ENCODE peak calls at places on chromosomes 1 and 21, in eight cellular contexts. Y is kidney; G is PC-9; R is Panc1; J is transverse colon; B is naive thymus-derived CD4-positive, alpha-beta T cell; H is esophagus muscularis mucosa; Q is cardiac muscle cell. C is an unnamed sample. For H3K4me1, the result is how much of the 10 kb centered on the place peaks cover.

GRCh38 chr1:186008920-186009737 is 274.9 kb downstream of the HMCN1 start:
- DNase-seq in Y (no peak), G (no peak), R (no peak), J (no peak), B (no peak), H (no peak), Q (no peak), C (no peak)

GRCh38 chr1:204980870-204981405 is 62.1 kb upstream of the CNTN2 start:
- DNase-seq in Y (no peak), G (no peak), R (no peak), J (no peak), B (no peak), H (no peak), Q (no peak), C (no peak)

GRCh38 chr1:192445849-192446489 is 129.2 kb downstream of the RGS21 start:
- DNase-seq in Y (no peak), G (peak), R (peak), J (peak), B (peak), H (no peak), Q (peak), C (no peak)

GRCh38 chr1:246271516-246271915 is 235.6 kb downstream of the SMYD3 start:
- DNase-seq in Y (no peak), G (no peak), R (no peak), J (no peak), B (no peak), H (no peak), Q (no peak), C (no peak)

GRCh38 chr1:39802496-39803260 is 14.0 kb upstream of the BMP8B start:
- DNase-seq in Y (peak), G (no peak), R (no peak), J (no peak), B (no peak), H (no peak), Q (no peak), C (no peak)

GRCh38 chr1:150610576-150610975 is 18.8 kb downstream of the ENSA start:
- DNase-seq in Y (no peak), G (no peak), R (no peak), J (no peak), B (no peak), H (no peak), Q (no peak), C (no peak)

GRCh38 chr1:15056515-15057285 is 96.8 kb upstream of the TMEM51 start:
- DNase-seq in Y (no peak), G (no peak), R (no peak), J (no peak), B (no peak), H (no peak), Q (no peak), C (no peak)

GRCh38 chr1:163381487-163382184 is 59.9 kb downstream of the NUF2 start:
- DNase-seq in Y (no peak), G (no peak), R (no peak), J (no peak), B (no peak), H (no peak), Q (no peak), C (no peak)

GRCh38 chr21:41743321-41744027 is 23.4 kb downstream of the RIPK4 start:
- DNase-seq in Y (peak), G (no peak), R (no peak), J (peak), B (no peak), H (no peak), Q (no peak), C (no peak)

GRCh38 chr1:66552829-66553228 is 18.9 kb downstream of the SGIP1 start:
- DNase-seq in Y (peak), G (no peak), R (no peak), J (no peak), B (no peak), H (no peak), Q (no peak), C (no peak)

GRCh38 chr1:27669876-27670275 is 2.1 kb downstream of the IFI6 start:
- DNase-seq in Y (no peak), G (no peak), R (no peak), J (peak), B (no peak), H (no peak), Q (no peak), C (no peak)

DNA sequence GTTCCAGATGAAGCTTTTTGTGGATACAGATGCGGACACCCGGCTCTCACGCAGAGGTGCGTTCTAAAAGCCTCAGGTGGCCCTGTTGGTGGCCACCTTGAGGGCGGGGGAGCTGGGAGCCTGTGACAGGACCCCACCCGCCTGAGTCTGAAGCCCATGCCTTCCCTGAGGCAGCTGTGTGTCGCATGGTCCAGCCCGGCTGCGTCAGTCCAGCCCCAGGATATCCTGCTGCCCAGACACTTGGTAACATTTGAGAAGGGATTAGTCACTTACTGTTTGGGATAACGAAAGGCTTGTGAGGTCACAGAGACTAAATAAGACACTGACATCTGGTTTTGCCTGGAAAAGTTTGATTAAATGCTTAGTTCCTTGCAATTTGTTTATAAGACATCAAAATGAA is 68.9 kb downstream of the UCK2 start:
- DNase-seq in Y (peak), G (no peak), R (no peak), J (no peak), B (no peak), H (no peak), Q (no peak), C (peak)
- H3K4me1 ChIP-seq in Y (under half), G (under half), R (under half), J (under half), B (under half), H (under half), Q (under half), C (under half)

DNA sequence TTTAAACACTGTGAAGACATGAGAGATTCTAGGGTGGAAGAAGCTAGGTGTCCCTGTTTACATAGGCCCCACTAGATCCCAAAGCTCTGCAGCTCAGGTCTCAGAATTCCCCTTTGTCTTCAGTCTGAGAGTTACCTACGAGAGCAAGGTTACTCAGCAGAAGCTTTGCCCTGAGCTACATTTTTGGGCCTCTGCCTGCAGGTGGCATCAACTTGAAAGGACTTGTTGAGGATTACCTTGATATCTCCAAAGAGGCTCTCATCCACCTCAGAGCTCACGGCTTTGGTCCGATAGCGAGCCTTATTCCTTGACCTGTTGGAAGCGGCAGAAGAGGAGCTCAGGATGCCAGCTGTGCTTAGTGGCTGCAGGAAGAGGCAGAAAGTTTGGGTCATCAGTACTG is 7.0 kb downstream of the CFAP45 start:
- DNase-seq in Y (no peak), G (no peak), R (no peak), J (no peak), B (no peak), H (no peak), Q (no peak), C (no peak)
- H3K4me1 ChIP-seq in Y (under half), G (under half), R (under half), J (under half), B (under half), H (under half), Q (under half), C (under half)

GRCh38 chr1:17099941-17100340 is 19.3 kb downstream of the PADI2 start:
- DNase-seq in Y (no peak), G (no peak), R (no peak), J (no peak), B (no peak), H (no peak), Q (no peak), C (no peak)
- H3K4me1 ChIP-seq in Y (under half), G (under half), R (under half), J (under half), B (under half), H (under half), Q (under half), C (under half)

DNA sequence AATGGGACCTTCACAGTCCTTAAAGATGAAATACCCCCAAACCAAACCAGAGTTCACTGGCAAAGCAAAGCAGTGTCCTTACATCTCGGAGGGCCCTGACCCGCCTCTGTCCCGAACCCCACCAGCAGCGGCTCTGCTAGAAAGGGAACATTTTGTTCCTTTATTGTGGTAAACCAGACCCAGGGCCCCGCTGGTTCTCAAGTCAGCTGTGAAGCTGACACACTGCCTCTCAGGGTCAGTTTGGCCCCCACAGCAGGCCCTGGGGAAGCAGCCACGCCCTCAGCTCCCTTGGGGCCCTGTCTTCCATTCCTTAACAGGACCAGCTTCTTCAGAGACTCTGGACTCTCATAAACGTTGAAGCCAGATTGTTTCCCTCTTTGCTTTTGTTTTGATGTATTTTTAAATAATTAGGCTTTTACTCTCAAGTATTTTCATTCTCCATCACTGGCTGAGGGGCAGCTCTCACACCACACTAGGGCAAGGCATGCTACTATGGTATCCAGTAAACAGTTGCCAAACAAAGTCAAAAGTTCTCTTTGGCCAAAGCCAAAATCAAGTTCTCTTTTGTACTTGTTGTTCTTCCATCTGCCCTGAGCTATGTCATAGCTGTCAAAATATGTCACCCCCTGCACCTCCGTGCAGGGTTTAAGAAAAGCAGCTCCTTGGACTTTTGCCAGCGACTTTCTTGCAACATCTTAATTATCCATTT is 61.1 kb upstream of the ANGPTL1 start:
- DNase-seq in Y (peak), G (no peak), R (no peak), J (peak), B (no peak), H (peak), Q (no peak), C (no peak)
- H3K4me1 ChIP-seq in Y (under half), G (under half), R (under half), J (under half), B (under half), H (half or more), Q (under half), C (under half)

GRCh38 chr1:92483442-92484170 is 3.1 kb downstream of the GFI1 start:
- DNase-seq in Y (peak), G (peak), R (no peak), J (peak), B (peak), H (no peak), Q (peak), C (no peak)
- H3K4me1 ChIP-seq in Y (under half), G (under half), R (under half), J (under half), B (under half), H (half or more), Q (under half), C (under half)

DNA sequence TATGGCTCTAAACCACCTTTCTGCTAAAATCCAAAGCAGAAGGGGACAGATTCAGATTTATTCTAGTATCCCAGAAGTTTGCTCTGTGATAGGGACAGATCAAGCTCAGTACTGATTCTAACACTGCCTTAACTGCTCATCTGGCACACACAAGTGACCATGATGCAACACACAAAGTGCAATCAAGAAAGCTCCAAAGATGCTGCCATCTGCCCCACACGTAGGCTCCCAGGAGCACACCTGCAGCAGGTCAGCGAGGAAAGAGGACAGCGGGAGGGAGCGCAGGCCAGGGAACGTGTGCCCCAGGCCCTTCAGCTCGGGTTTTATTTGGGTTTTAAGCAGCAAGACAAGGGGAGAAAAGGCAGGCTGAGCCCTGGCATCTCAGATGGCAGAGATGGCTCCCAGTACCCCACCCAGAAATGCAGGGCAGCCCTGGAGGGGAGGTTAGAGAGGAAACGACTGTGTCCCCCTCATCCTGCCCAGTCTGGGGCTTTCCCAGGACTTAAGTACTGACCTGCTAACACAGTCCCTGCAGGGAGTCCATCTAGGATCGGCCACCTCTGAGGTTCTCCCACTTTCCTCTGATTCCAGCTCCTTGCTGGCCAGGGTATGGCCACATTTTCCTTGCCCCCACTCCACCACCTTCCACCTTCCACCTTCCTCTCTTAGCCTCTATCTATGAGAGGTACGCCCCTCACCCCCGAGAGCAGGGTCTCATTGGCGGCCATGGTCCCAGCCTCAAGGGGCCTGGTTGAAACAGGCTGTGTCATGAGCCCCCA is 1.2 kb downstream of the TRIM11 start:
- DNase-seq in Y (no peak), G (no peak), R (no peak), J (no peak), B (no peak), H (no peak), Q (no peak), C (no peak)
- H3K4me1 ChIP-seq in Y (under half), G (under half), R (under half), J (under half), B (under half), H (half or more), Q (under half), C (under half)

DNA sequence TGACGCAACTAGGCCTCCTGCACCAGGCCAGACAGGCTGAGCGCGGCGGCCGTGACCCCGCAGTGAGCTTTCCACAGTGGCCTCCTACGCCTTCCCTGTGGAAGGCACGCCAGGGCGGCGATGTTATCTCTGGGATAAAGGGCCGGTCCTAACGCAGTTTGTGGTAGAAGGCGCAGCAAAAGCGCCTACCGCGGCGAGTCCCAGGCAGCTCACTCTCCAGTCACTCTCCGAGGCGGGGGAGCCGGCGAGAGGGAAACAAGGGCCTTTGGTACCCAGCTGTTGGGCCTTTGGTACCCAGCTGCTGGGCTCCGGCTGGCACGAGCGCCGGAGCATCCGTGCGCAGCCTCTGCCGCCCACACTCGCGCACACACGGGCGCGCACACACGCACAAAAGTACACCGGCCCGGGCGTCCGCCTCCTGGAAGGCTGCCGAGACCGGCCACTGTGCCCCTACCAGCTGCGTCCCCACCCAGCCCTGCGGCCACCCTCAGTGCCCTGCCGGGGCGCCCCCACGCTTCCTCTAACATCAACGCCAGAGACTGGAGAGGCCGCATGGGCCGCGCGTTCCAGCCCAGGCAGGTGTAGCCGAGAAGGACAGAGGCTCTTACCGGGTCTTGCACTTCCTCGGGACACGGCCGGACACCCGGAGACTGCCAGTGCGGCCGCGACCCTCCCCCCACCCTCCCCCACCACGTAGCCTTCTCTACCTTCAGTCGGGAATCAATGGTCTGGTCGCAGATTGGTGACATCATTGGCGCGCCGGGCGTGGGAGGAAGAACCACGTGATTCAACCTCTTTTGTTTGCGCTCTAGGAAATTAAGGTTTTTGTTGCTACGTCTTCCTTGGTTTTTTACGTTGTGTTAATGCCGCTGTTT is 19.5 kb upstream of the ADAR start:
- DNase-seq in Y (peak), G (peak), R (peak), J (peak), B (peak), H (peak), Q (peak), C (peak)
- H3K4me1 ChIP-seq in Y (under half), G (under half), R (under half), J (under half), B (under half), H (under half), Q (under half), C (under half)

DNA sequence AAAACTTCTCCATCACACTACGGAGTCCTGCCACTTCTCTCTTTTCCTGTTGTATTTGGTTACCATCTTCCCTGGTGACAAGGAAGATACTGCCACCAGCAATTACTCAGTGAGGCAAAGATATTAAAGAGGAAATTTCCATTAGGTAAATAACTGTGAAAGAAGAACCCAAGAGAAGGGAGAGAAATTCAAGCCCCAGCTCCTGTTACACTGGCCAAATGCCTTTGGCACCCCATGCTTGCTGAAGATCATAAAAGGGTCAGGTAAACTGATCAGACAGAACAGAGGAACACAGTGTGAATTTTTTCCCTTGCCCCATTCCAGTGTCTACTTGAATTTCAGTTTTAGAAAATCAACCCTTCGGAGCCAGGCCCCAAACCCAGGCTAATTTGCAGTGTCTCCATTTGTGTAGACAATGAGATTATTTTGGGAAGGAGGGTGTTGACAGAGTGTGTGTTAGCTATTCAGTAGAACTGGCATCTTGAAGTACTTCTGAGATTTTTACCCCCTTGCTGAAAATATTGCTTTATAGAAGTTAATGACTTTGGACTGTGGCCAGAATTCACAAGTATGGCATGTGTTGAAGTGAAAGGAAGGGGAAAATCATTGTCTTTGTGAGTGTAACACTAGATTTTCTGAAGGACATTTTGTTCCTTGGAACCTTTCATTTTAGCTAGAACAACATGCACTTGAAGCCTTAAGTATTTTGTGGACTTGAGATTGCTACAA is 167.0 kb downstream of the DHRS3 start:
- DNase-seq in Y (no peak), G (no peak), R (no peak), J (no peak), B (no peak), H (no peak), Q (peak), C (no peak)
- H3K4me1 ChIP-seq in Y (under half), G (under half), R (under half), J (under half), B (half or more), H (half or more), Q (under half), C (under half)

DNA sequence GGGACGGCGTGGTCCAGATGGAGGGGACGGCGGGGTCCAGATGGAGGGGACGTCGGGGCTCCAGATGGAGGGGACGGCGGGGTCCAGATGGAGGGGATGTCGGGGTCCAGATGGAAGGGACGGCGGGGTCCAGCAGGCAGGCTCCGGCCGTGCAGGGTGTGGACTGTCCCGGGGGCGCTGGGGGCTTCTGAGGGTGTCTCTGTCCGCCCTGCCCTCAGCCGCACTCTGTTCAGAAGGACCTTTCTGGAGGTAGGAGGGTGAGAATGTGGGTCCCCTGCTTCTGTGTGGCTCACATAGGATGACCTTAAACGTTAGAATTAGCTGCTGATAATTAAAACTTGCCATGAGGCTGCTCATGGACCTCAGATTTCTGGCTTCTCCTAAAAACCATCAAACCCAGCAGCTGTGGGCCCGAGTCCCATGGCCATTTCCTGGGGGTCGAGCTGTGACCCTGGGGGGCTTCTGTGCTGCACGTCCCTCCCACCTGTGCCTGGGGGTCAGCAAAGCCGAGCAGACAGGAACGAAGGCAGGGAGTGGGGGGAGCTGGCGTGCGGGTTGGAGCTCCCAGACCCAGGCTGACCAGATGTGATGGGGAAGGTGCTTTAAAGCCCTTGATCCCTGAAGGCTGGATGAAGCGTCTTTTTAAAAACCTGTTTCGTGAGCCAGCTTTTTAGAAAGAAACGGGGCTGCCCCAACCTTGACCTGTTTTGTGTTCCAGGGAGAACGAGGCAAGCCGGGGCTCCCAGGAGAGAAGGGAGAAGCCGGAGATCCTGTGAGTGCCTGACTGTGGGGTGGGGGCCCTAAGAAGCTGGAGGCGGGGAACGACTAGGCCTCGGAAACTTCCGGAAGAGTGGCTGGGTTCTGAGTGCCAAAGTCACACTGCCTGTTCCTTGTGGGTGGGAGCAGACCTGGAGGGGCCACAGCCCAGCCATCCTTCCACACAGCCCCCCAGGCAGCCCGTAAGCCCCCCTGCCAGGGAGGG is 7.1 kb downstream of the COL6A1 start:
- DNase-seq in Y (peak), G (no peak), R (no peak), J (no peak), B (no peak), H (no peak), Q (no peak), C (no peak)
- H3K4me1 ChIP-seq in Y (under half), G (under half), R (under half), J (under half), B (under half), H (half or more), Q (under half), C (under half)